ENCODE peak calls at places on chromosomes 6 and 20, in seven cellular contexts. S is hippocampal formation, N is dermis blood vessel endothelial cell, W is AML-193, Z is neural crest cell, P is SHP77, Y is lung microvascular endothelial cell. Q is an unnamed sample.

GRCh38 chr6:130575971-130576370 is 210.2 kb downstream of the TMEM200A start:
- DNase-seq in S (no peak), N (no peak), W (no peak), Z (no peak), P (no peak), Y (no peak), Q (peak; percentile 27)

GRCh38 chr6:3775386-3775785 is 23.9 kb upstream of the PXDC1 start:
- DNase-seq in S (no peak), N (no peak), W (no peak), Z (no peak), P (no peak), Y (no peak), Q (no peak)

GRCh38 chr6:145540741-145541140 is 194.6 kb downstream of the EPM2A start:
- DNase-seq in S (no peak), N (no peak), W (no peak), Z (no peak), P (no peak), Y (no peak), Q (no peak)

GRCh38 chr20:64041781-64042771 is 6.1 kb downstream of the C20orf204 start:
- DNase-seq in S (no peak), N (peak; percentile 70), W (no peak), Z (no peak), P (no peak), Y (peak; percentile 92), Q (no peak)

GRCh38 chr20:33757046-33757445 is 25.2 kb downstream of the ZNF341 start:
- DNase-seq in S (no peak), N (no peak), W (no peak), Z (no peak), P (no peak), Y (no peak), Q (no peak)

GRCh38 chr20:528923-529594 is 14.5 kb downstream of the CSNK2A1 start:
- DNase-seq in S (no peak), N (peak; percentile 72), W (no peak), Z (no peak), P (no peak), Y (no peak), Q (no peak)

GRCh38 chr6:33908025-33908424 is 104.2 kb upstream of the MLN start:
- DNase-seq in S (no peak), N (no peak), W (no peak), Z (no peak), P (no peak), Y (peak; percentile 17), Q (no peak)

GRCh38 chr6:41655706-41656668 is 17.7 kb downstream of the MDFI start:
- DNase-seq in S (no peak), N (peak; percentile 73), W (no peak), Z (no peak), P (no peak), Y (peak; percentile 85), Q (no peak)

GRCh38 chr6:76230711-76231110 is 158.2 kb upstream of the IMPG1 start:
- DNase-seq in S (no peak), N (no peak), W (no peak), Z (no peak), P (peak; percentile 42), Y (no peak), Q (no peak)

GRCh38 chr20:652611-653109 is 340 bp downstream of the SRXN1 start:
- DNase-seq in S (no peak), N (peak; percentile 51), W (no peak), Z (no peak), P (no peak), Y (no peak), Q (no peak)

GRCh38 chr6:40328376-40328987 is 258.7 kb downstream of the LRFN2 start:
- DNase-seq in S (no peak), N (peak; percentile 16), W (no peak), Z (no peak), P (peak; percentile 49), Y (peak; percentile 50), Q (peak; percentile 19)

Q was measured in GM20000.